ENCODE peak calls at places on chromosome 20, in four cellular contexts. J is CD4-positive, alpha-beta memory T cell; K is uterus; G is mammary epithelial cell. C is an unnamed sample. For H3K27me3, the result is how much of the 10 kb centered on the place peaks cover.

GRCh38 chr20:43681468-43681942 is 14.6 kb downstream of the MYBL2 start:
- DNase-seq in K (no peak), G (no peak), J (no peak), C (no peak)

GRCh38 chr20:8489094-8489883 is 357.2 kb downstream of the PLCB1 start:
- DNase-seq in G (no peak), J (no peak), K (no peak), C (no peak)

GRCh38 chr20:54168961-54169862 is 4.6 kb downstream of the CYP24A1 start:
- DNase-seq in K (no peak), G (no peak), J (no peak), C (no peak)

GRCh38 chr20:34403063-34403827 is 40.2 kb downstream of the ITCH start:
- DNase-seq in K (no peak), G (no peak), J (no peak), C (no peak)

GRCh38 chr20:4937422-4938319 is 63.6 kb downstream of the SLC23A2 start:
- DNase-seq in K (no peak), G (no peak), J (no peak), C (no peak)

GRCh38 chr20:49713779-49714712 is at the start of gene B4GALT5:
- DNase-seq in K (peak), J (peak), G (no peak), C (peak)

GRCh38 chr20:53672484-53673129 is 79.0 kb upstream of the ZNF217 start:
- DNase-seq in G (peak), K (no peak), J (no peak), C (no peak)

GRCh38 chr20:48703511-48704219 is 124.1 kb downstream of the PREX1 start:
- DNase-seq in K (no peak), G (no peak), J (no peak), C (peak)

GRCh38 chr20:49171928-49172327 is 16.2 kb downstream of the STAU1 start:
- DNase-seq in G (no peak), K (no peak), J (no peak), C (no peak)

GRCh38 chr20:38125157-38126056 is 39.7 kb downstream of the TGM2 start:
- DNase-seq in G (no peak), K (peak), J (no peak), C (no peak)

GRCh38 chr20:25046736-25047666 is 10.9 kb downstream of the ACSS1 start:
- DNase-seq in G (no peak), J (no peak), K (no peak), C (peak)

GRCh38 chr20:25238319-25239037 is 9.4 kb upstream of the PYGB start:
- DNase-seq in J (no peak), K (no peak), G (peak), C (no peak)

GRCh38 chr20:38426006-38426405 is 9.1 kb downstream of the SNHG17 start:
- DNase-seq in K (no peak), J (no peak), G (peak), C (no peak)

GRCh38 chr20:59818911-59819310 is 114.5 kb downstream of the SYCP2 start:
- DNase-seq in J (no peak), K (no peak), G (no peak), C (no peak)

GRCh38 chr20:20293986-20294385 is 73.9 kb upstream of the INSM1 start:
- DNase-seq in G (no peak), J (no peak), K (no peak), C (no peak)

DNA sequence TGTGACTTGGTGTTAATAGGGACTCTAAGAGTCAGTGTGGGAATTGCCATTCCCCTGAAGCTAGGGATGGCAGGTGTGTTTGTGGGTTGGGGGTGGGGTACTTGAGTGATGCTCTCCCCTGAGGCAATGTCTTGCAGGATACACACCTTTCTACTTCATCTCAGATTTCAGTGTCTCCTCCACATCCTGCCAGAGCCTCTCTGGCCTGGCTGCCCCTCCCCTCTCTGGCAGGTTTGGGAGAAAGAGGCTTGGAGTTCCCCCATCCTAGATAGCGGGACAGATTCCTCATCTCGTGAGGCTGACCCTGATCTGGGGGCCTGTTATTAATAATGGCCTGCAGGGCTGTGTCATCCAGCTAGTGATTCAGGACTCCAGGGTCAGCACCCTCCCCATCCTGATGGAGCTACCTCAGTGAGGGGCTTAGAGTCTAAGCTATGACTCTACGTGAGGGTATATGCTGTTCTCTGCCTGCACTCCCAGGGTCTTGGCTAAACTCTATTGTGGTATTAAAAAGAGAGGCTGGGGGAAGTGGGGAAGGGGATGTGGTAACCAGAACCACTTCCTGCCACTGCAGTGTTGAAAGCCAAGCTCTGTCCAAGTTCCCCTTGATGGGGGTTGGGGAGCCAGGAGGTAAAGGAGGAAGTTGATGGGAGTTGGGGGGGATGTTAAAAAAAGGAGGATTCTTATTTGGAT is 3.7 kb upstream of the MMP9 start:
- DNase-seq in K (no peak), J (peak), G (peak), C (no peak)
- H3K27me3 ChIP-seq in K (under half), J (under half), G (under half), C (under half)

GRCh38 chr20:62817975-62818591 is 1.2 kb downstream of the COL9A3 start:
- DNase-seq in G (no peak), K (no peak), J (no peak), C (no peak)

GRCh38 chr20:62820208-62820961 is 3.5 kb downstream of the COL9A3 start:
- DNase-seq in K (no peak), G (no peak), J (no peak), C (no peak)

GRCh38 chr20:62816879-62817873 is at the start of gene COL9A3:
- DNase-seq in G (no peak), J (no peak), K (no peak), C (no peak)

GRCh38 chr20:62819494-62820174 is 2.8 kb downstream of the COL9A3 start:
- DNase-seq in K (no peak), G (no peak), J (no peak), C (no peak)

DNA sequence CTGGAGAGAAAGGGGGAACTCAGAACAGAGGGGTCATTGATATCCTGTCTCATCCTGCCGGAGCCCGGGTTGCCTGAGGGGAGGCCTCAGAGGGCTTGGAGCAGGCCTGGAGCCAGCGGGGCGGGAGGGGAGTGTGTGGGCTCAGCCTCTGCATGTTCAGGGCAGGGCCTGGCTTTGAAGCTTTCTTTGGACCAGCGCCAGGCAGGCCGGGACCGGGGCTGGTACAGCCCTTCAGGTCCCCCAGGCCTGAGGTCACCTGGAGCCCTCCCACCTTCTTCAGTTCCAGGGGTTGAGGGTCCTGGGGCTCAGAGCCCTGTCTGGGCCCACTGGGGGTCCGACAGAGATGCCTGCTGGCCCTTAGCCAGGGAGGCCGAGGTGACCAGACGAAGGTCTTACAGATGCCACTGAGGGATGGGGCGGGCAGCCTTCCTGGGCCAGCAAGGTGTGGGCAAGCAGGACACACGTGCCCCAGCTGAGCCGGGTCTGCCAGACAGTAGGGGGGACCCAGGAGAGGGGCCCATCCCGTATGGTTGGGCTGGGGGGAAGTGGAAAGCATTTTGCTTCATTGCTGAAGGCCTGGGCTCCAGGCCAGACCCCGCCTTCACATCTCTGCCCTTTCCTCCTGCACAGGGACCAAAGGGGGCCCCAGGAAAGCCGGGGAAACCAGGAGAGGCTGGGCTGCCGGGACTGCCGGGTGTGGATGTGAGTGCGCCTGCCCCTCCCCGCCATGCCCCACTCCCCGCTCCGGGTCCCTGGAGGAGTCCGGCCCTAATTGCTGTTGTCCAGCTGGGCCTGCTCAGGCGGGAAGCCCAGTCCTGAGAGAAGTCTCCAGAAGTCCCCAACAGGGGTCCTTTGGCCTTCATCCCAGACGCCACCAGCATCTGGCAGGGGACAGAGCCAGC is 2.0 kb downstream of the COL9A3 start:
- DNase-seq in K (peak), G (peak), J (no peak), C (no peak)
- H3K27me3 ChIP-seq in K (under half), G (under half), J (under half), C (under half)

DNA sequence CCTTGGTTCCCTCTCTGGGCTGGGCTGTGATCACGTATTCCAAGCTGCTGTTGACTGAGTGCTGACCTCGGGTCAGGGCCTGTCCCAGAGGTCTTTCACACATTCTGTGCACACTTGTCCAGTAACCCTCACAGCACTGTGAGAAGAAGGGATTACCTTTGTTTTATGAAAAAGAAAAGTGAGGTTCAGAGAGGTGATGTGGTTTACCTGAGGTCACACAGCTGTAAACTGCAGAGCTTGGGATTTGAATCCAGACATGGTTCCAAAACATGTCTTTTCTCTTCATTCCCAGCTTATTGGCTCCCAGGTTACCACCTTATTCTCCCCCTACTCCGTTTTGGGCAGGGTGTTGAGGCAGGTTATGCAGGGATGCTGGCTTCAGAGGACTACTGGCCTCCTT is 28.4 kb upstream of the CDH22 start:
- DNase-seq in J (no peak), G (no peak), K (no peak), C (no peak)
- H3K27me3 ChIP-seq in J (under half), G (under half), K (under half), C (under half)

GRCh38 chr20:52251137-52251700 is 59.6 kb upstream of the ZFP64 start:
- DNase-seq in G (no peak), K (no peak), J (no peak), C (no peak)
- H3K27me3 ChIP-seq in G (under half), K (under half), J (under half), C (under half)

GRCh38 chr20:574297-574942 is 30.8 kb upstream of the CSNK2A1 start:
- DNase-seq in K (no peak), J (no peak), G (no peak), C (no peak)
- H3K27me3 ChIP-seq in K (under half), J (under half), G (under half), C (under half)

C was measured in CD8-positive, alpha-beta memory T cell.